ENCODE peak calls at places on chromosomes 6 and 20, in eight cellular contexts. P is upper lobe of left lung, K is HepG2, D is sigmoid colon, O is HCT116, Z is prostate gland, R is stomach, S is transverse colon. F is an unnamed sample.

GRCh38 chr20:49534314-49534713 is 33.6 kb downstream of the PTGIS start:
- DNase-seq in K (peak), S (peak), D (no peak), R (peak), P (peak), O (peak), Z (peak), F (no peak)

GRCh38 chr6:135163440-135163738 is 17.7 kb upstream of the MYB start:
- DNase-seq in Z (no peak), S (no peak), R (no peak), O (no peak), D (no peak), P (no peak), K (no peak), F (no peak)

GRCh38 chr6:141682391-141682790 is 450.3 kb upstream of the GJE1 start:
- DNase-seq in D (no peak), R (no peak), K (no peak), P (no peak), O (no peak), Z (no peak), S (no peak), F (no peak)

GRCh38 chr6:53179961-53180651 is 31.5 kb upstream of the GCM1 start:
- DNase-seq in R (peak), Z (peak), O (no peak), S (peak), D (no peak), K (no peak), P (peak), F (peak)

GRCh38 chr6:165843121-165843520 is 180.1 kb upstream of the PDE10A start:
- DNase-seq in R (no peak), S (peak), O (no peak), D (no peak), Z (no peak), K (no peak), P (no peak), F (no peak)

GRCh38 chr6:70684794-70685493 is 17.3 kb downstream of the SMAP1 start:
- DNase-seq in Z (no peak), O (no peak), S (no peak), K (no peak), D (no peak), P (no peak), R (no peak), F (no peak)

GRCh38 chr20:57801581-57801980 is 91.8 kb upstream of the PMEPA1 start:
- DNase-seq in Z (no peak), S (no peak), R (no peak), P (no peak), O (no peak), D (no peak), K (no peak), F (no peak)

GRCh38 chr6:110708295-110708965 is 106.8 kb downstream of the CDK19 start:
- DNase-seq in K (no peak), S (no peak), P (no peak), D (no peak), R (no peak), O (no peak), Z (no peak), F (no peak)

GRCh38 chr6:106162926-106163325 is 76.8 kb downstream of the PRDM1 start:
- DNase-seq in P (no peak), D (no peak), S (no peak), Z (no peak), O (no peak), K (no peak), R (no peak), F (no peak)

GRCh38 chr6:163466839-163467390 is 52.4 kb downstream of the QKI start:
- DNase-seq in K (no peak), O (no peak), P (no peak), Z (no peak), R (no peak), D (no peak), S (no peak), F (no peak)

GRCh38 chr20:36478137-36478905 is 63.0 kb upstream of the MYL9 start:
- DNase-seq in S (no peak), R (no peak), K (no peak), P (no peak), Z (no peak), D (no peak), O (no peak), F (no peak)

GRCh38 chr20:35849726-35850125 is 77.9 kb downstream of the PHF20 start:
- DNase-seq in S (no peak), P (no peak), Z (no peak), R (no peak), K (no peak), O (no peak), D (no peak), F (no peak)

GRCh38 chr6:114101255-114101654 is 130.3 kb upstream of the HDAC2 start:
- DNase-seq in O (no peak), D (no peak), K (no peak), R (no peak), P (no peak), Z (no peak), S (no peak), F (no peak)

GRCh38 chr6:92376711-92377110 is 1042.6 kb downstream of the EPHA7 start:
- DNase-seq in P (no peak), O (no peak), K (no peak), D (no peak), R (no peak), Z (no peak), S (no peak), F (no peak)

GRCh38 chr6:57224769-57225515 is 2.8 kb upstream of the RAB23 start:
- DNase-seq in R (no peak), D (no peak), P (no peak), Z (no peak), S (no peak), O (no peak), K (no peak), F (no peak)

GRCh38 chr6:34067814-34068213 is 78.1 kb downstream of the GRM4 start:
- DNase-seq in D (no peak), P (no peak), O (no peak), S (no peak), K (no peak), R (no peak), Z (no peak), F (no peak)

GRCh38 chr20:17798601-17799000 is 98.8 kb downstream of the BANF2 start:
- DNase-seq in S (no peak), P (no peak), O (no peak), K (no peak), Z (no peak), D (no peak), R (no peak), F (no peak)

GRCh38 chr6:90350689-90351554 is 54.3 kb upstream of the BACH2 start:
- DNase-seq in D (no peak), S (no peak), R (no peak), K (no peak), O (no peak), P (peak), Z (no peak), F (no peak)

GRCh38 chr20:61671559-61671958 is 394.1 kb downstream of the TAF4 start:
- DNase-seq in P (no peak), O (no peak), K (no peak), R (no peak), S (no peak), D (no peak), Z (no peak), F (no peak)

GRCh38 chr6:82917346-82918064 is 148.1 kb downstream of the UBE3D start:
- DNase-seq in R (no peak), P (no peak), K (no peak), D (no peak), O (no peak), S (no peak), Z (no peak), F (no peak)

DNA sequence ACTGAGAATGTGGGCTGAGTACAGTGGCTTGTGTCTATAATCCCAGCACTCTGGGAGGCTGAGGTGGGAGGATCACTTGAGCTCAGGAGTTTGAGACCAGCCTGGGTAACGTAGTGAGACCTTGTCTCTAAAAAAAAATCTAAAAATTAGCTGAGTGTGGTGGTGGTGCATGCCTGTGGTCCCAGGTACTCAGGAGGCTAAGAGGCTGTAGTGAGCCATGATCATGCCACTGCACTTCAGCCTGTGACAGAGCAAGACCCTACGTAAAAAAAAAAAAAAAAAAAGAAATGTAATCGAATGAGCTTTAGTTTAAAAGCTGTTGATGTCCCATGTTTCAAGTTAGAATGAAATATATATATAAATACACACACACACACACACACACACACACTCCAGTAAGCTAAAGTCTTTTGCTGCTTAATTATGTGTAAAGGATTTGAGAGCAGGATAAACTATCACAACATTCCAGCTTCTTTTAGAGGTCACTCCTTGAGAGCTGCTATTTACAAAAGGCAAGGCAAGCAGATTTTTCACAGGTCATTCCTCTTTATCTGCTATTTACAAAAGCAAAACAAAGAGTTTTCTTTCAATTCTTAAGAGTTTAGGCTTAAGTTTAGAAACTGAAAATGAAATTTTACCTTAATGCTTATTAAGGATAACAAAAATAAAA is 4.7 kb upstream of the MICAL1 start:
- DNase-seq in O (no peak), D (no peak), S (no peak), P (no peak), R (no peak), K (no peak), Z (no peak), F (no peak)
- H3K27ac ChIP-seq in O (no peak), D (no peak), S (no peak), P (peak), R (peak), K (no peak), Z (no peak), F (no peak)

GRCh38 chr20:45833030-45833882 is at the start of gene SNX21:
- DNase-seq in K (peak), S (peak), Z (peak), D (peak), R (peak), P (peak), O (no peak), F (peak)

GRCh38 chr20:45834797-45835161 is 1.2 kb downstream of the SNX21 start:
- DNase-seq in Z (no peak), D (peak), R (no peak), S (no peak), P (no peak), O (no peak), K (no peak), F (no peak)

GRCh38 chr20:45832619-45833018 is 980 bp upstream of the SNX21 start:
- DNase-seq in D (no peak), P (no peak), K (no peak), Z (no peak), S (no peak), O (no peak), R (no peak), F (no peak)

GRCh38 chr20:45835230-45836224 is 1.9 kb downstream of the SNX21 start:
- DNase-seq in D (peak), S (peak), O (no peak), K (no peak), R (no peak), P (no peak), Z (no peak), F (no peak)

GRCh38 chr20:45833883-45834796 is 541 bp downstream of the SNX21 start:
- DNase-seq in P (peak), S (peak), K (peak), Z (peak), O (no peak), D (peak), R (peak), F (peak)
- TF ChIP-seq POLR2A in P (no peak), S (peak), K (no peak), Z (no peak), O (peak), D (peak), R (no peak), F (peak)

GRCh38 chr6:40907198-40907701 is 131.8 kb downstream of the UNC5CL start:
- DNase-seq in K (peak), O (no peak), R (peak), D (no peak), P (no peak), S (peak), Z (peak), F (peak)
- TF ChIP-seq POLR2AphosphoS5 in K (no peak), O (no peak), R (no peak), D (no peak), P (no peak), S (no peak), Z (no peak), F (peak)

DNA sequence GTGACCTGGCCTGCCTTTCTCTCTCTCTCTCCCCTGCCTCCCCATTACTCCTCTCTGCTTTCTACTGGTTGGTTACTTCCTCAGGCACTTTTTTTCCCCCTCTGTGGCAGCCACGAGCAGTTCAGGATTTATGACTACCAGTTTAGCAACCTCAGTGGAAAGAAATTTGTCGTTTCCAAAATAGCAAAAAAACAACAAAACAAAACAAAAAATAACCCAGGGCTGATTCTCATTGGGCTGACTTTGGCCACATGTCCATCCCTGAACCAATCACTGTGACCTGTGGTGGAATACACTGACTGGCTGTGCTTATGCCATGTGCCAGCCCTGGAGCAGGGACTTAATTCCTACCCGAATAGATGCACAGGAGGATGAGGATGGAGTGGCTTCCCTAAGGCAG is 137.4 kb downstream of the TFAP2C start:
- DNase-seq in O (no peak), S (no peak), K (no peak), P (no peak), Z (no peak), R (no peak), D (no peak), F (no peak)
- H3K27ac ChIP-seq in O (no peak), S (no peak), K (no peak), P (no peak), Z (no peak), R (no peak), D (no peak), F (no peak)

GRCh38 chr20:53737404-53738038 is 143.9 kb upstream of the ZNF217 start:
- DNase-seq in P (no peak), O (no peak), S (no peak), R (no peak), K (no peak), D (no peak), Z (no peak), F (no peak)

GRCh38 chr20:53739799-53740785 is 146.5 kb upstream of the ZNF217 start:
- DNase-seq in S (no peak), R (no peak), K (no peak), D (no peak), P (no peak), Z (no peak), O (no peak), F (no peak)

GRCh38 chr20:53736757-53737403 is 143.2 kb upstream of the ZNF217 start:
- DNase-seq in O (no peak), K (no peak), P (no peak), S (no peak), Z (no peak), D (no peak), R (no peak), F (no peak)

GRCh38 chr20:53738945-53739798 is 145.5 kb upstream of the ZNF217 start:
- DNase-seq in P (no peak), Z (no peak), O (no peak), K (no peak), R (no peak), S (no peak), D (no peak), F (no peak)

DNA sequence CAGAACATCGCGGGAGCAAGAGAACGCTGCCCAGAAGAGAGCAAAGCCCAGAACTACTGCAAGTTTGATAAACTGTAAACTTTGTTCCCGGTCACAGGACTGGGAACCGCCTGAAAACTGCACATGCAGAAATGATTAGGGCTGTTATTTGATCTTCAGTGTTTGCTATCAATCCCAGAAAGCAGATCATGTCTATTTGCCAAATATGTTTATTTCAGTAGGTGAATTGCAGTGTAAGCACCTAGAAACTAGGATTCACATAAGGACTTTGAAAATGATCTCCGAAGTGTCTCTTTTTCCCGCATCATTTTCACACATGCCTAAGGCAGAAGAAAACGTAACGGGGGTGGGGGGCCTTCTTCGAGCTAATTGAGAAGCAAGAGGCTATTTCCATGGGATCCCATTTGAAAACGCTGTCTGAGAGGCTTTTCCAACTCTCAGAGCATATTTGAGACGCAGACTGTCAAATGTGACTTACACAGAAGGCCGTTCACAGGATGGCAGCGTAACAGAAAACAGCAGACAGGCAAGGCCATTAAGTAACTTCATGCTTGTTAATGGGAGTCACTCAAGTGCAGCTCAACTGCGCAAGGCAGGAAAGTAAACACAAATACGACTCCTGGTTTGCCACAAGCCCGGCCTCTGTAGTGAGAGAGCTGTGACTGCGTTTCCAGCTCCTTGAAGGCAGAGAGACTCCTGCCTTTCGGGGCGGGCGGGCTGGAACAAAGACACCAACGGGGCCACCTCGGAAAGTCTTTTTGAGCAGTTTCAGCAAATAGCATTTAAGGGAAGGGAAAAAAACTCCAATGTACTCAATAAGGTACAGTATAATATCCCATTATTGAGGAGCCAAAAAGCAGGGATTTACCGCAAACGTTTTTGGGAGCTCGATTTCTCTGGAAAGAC is 144.7 kb upstream of the ZNF217 start:
- DNase-seq in D (no peak), O (no peak), P (peak), R (peak), K (peak), Z (peak), S (peak), F (peak)
- TF ChIP-seq POLR2A in D (no peak), O (no peak), P (no peak), R (no peak), K (peak), Z (peak), S (peak), F (peak)

DNA sequence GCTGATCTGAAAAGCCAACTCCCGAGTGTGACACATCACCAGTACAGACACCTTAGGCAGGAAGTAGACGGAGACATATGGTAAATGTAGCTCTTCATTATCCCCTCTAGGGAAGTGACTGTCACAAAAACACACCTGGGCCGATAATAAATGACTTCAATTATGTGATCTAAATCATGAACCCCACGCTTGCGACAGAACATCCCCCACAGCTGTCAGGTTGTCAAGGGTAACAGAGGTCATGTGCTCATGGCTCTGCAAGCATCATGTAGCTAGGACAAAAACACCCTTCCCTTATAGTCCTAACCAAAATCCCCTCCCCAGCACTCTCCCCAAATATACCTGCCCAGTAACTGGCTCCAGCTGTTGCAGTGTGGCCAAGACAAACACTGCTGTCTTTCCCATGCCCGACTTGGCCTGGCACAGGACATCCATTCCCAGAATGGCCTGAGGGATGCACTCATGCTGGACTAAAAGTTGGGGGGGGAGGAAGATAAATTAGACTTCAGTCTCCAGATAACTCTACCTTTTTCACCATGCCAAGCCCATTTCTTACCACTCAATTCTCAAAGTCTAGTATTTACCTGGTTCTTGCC is 2.9 kb downstream of the DDX39B start:
- DNase-seq in D (no peak), O (no peak), Z (no peak), R (no peak), K (no peak), P (no peak), S (no peak), F (no peak)
- TF ChIP-seq POLR2AphosphoS5 in D (no peak), O (no peak), Z (no peak), R (no peak), K (peak), P (no peak), S (no peak), F (no peak)

DNA sequence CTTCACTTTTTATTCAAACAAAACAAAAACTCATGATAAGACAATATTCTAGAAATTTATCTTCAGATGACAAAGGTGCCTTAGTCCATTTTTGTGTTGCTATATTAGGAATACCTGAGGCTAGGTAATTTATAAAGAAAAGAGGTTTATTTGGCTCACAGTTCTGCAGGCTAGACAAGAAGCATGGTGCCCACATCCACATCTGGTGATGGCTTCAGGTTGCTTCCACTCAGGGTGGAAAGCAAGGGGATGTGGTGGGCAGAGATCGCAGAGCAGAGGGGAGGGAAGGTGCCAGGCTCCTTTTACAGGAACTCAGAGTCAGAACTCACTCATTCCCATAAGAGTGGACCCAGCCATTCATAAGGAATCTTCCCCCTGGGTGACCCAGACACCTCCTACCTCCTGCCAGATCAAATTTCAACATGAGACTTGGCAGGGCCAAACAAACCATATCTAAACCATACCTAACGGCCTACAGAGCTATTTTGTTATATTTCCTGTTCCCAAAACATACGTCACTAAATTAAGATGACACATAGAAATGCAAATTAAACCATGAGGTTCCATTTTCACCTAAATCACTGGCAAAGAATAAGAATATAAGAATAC is 26.4 kb downstream of the ABHD12 start:
- DNase-seq in S (no peak), O (no peak), D (no peak), P (no peak), R (no peak), K (no peak), Z (no peak), F (no peak)
- H3K27ac ChIP-seq in S (no peak), O (no peak), D (no peak), P (no peak), R (peak), K (no peak), Z (no peak), F (no peak)